ENCODE peak calls at places on chromosomes 2 and 18, in five cellular contexts. T is A549, W is endothelial cell, Z is cerebellar cortex, J is GM13976. G is an unnamed sample.

GRCh38 chr2:215699698-215700407 is 264.0 kb upstream of the FN1 start:
- DNase-seq in W (no peak), J (no peak), T (no peak), Z (no peak), G (no peak)

GRCh38 chr2:10223471-10223870 is 79.2 kb upstream of the HPCAL1 start:
- DNase-seq in Z (no peak), W (no peak), J (no peak), T (no peak), G (no peak)

GRCh38 chr2:140242889-140243288 is 1462.7 kb upstream of the NXPH2 start:
- DNase-seq in J (no peak), W (no peak), T (peak; percentile 1), Z (no peak), G (no peak)

GRCh38 chr2:99085400-99085799 is 56.1 kb upstream of the C2orf15 start:
- DNase-seq in W (no peak), J (no peak), T (peak; percentile 36), Z (no peak), G (no peak)

GRCh38 chr18:13551305-13551603 is 175.1 kb downstream of the FAM210A start:
- DNase-seq in T (no peak), W (no peak), Z (no peak), J (no peak), G (no peak)

GRCh38 chr2:216635701-216636541 is 2.7 kb downstream of the IGFBP2 start:
- DNase-seq in J (no peak), T (no peak), Z (no peak), W (peak; percentile 70), G (no peak)

GRCh38 chr2:222722327-222722946 is 51.0 kb downstream of the MOGAT1 start:
- DNase-seq in J (peak; percentile 68), W (no peak), T (no peak), Z (no peak), G (no peak)

GRCh38 chr18:45412577-45412976 is 202.7 kb upstream of the SLC14A2 start:
- DNase-seq in J (no peak), Z (no peak), T (no peak), W (no peak), G (no peak)

GRCh38 chr2:46259782-46260178 is 37.4 kb upstream of the EPAS1 start:
- DNase-seq in W (no peak), Z (no peak), T (no peak), J (no peak), G (no peak)

GRCh38 chr2:1990724-1991123 is 246.4 kb upstream of the PXDN start:
- DNase-seq in T (peak; percentile 11), W (no peak), Z (peak; percentile 81), J (no peak), G (no peak)

GRCh38 chr2:45578056-45578843 is 32.8 kb downstream of the SRBD1 start:
- DNase-seq in J (no peak), Z (peak; percentile 11), W (peak; percentile 34), T (peak; percentile 47), G (no peak)

GRCh38 chr2:30316408-30316807 is 85.1 kb downstream of the LBH start:
- DNase-seq in J (no peak), Z (no peak), T (no peak), W (no peak), G (no peak)

GRCh38 chr18:8705941-8706544 is 687 bp downstream of the MTCL1 start:
- DNase-seq in Z (no peak), T (no peak), W (peak; percentile 21), J (peak; percentile 43), G (peak; percentile 5)

GRCh38 chr2:109188485-109188868 is 59.5 kb downstream of the SH3RF3 start:
- DNase-seq in W (no peak), J (no peak), T (no peak), Z (no peak), G (no peak)

GRCh38 chr2:164967781-164968228 is 12.5 kb upstream of the SLC38A11 start:
- DNase-seq in J (no peak), Z (no peak), W (no peak), T (peak; percentile 57), G (no peak)

GRCh38 chr2:224780814-224781213 is 64.6 kb upstream of the CCDC195 start:
- DNase-seq in Z (no peak), T (no peak), J (no peak), W (no peak), G (no peak)

GRCh38 chr2:127609031-127609751 is 36.8 kb upstream of the GPR17 start:
- DNase-seq in T (no peak), Z (no peak), W (no peak), J (no peak), G (no peak)

GRCh38 chr2:36427790-36428243 is 72.2 kb downstream of the CRIM1 start:
- DNase-seq in Z (no peak), T (peak; percentile 53), J (no peak), W (no peak), G (no peak)

GRCh38 chr2:73896362-73897239 is 3.8 kb downstream of the ACTG2 start:
- DNase-seq in W (no peak), Z (no peak), T (no peak), J (peak; percentile 51), G (peak; percentile 54)

GRCh38 chr2:53708988-53709387 is 58.6 kb upstream of the CHAC2 start:
- DNase-seq in Z (no peak), J (no peak), T (no peak), W (no peak), G (no peak)

GRCh38 chr2:119873350-119874013 is 113.8 kb downstream of the PTPN4 start:
- DNase-seq in T (no peak), Z (no peak), J (no peak), W (no peak), G (no peak)

GRCh38 chr2:5940596-5941535 is 248.7 kb downstream of the SOX11 start:
- DNase-seq in J (no peak), Z (peak; percentile 13), T (no peak), W (no peak), G (no peak)

GRCh38 chr2:149597050-149598013 is 9.8 kb upstream of the MMADHC start:
- DNase-seq in T (peak; percentile 83), J (peak; percentile 39), Z (peak; percentile 90), W (peak; percentile 47), G (peak; percentile 34)

GRCh38 chr2:37635359-37636208 is 35.9 kb downstream of the CDC42EP3 start:
- DNase-seq in T (no peak), W (no peak), J (no peak), Z (no peak), G (peak; percentile 87)

GRCh38 chr2:152354069-152354755 is 19.2 kb downstream of the FMNL2 start:
- DNase-seq in W (no peak), T (no peak), Z (no peak), J (no peak), G (no peak)

GRCh38 chr2:230879891-230880290 is 15.1 kb downstream of the ITM2C start:
- DNase-seq in T (no peak), Z (no peak), W (no peak), J (no peak), G (no peak)

GRCh38 chr2:162091325-162092007 is 17.5 kb upstream of the DPP4 start:
- DNase-seq in T (peak; percentile 33), W (no peak), Z (no peak), J (no peak), G (no peak)

GRCh38 chr2:154402138-154402714 is 296.3 kb upstream of the KCNJ3 start:
- DNase-seq in T (peak; percentile 45), Z (peak; percentile 31), W (no peak), J (no peak), G (no peak)

GRCh38 chr2:219178377-219179175 is 501 bp downstream of the RETREG2 start:
- DNase-seq in Z (peak; percentile 20), J (peak; percentile 60), T (peak; percentile 24), W (peak; percentile 54), G (no peak)

GRCh38 chr18:55787674-55788073 is 199.7 kb upstream of the TCF4 start:
- DNase-seq in Z (no peak), J (no peak), W (no peak), T (no peak), G (no peak)

GRCh38 chr2:197078535-197078934 is 152.0 kb upstream of the PGAP1 start:
- DNase-seq in J (no peak), W (no peak), T (no peak), Z (no peak), G (no peak)

GRCh38 chr18:31880186-31880898 is 62.6 kb downstream of the TRAPPC8 start:
- DNase-seq in W (no peak), T (no peak), J (no peak), Z (no peak), G (no peak)

GRCh38 chr2:175366814-175367213 is 185.3 kb upstream of the ATP5MC3 start:
- DNase-seq in W (peak; percentile 60), J (peak; percentile 13), Z (peak; percentile 25), T (peak; percentile 47), G (no peak)

GRCh38 chr2:106065268-106065982 is 128.7 kb downstream of the UXS1 start:
- DNase-seq in J (no peak), Z (no peak), W (peak; percentile 10), T (no peak), G (no peak)

GRCh38 chr2:178136321-178137025 is 24.2 kb downstream of the RBM45 start:
- DNase-seq in J (no peak), Z (no peak), W (no peak), T (no peak), G (no peak)

GRCh38 chr2:47437287-47437686 is 34.3 kb downstream of the MSH2 start:
- DNase-seq in J (peak; percentile 24), T (peak; percentile 51), W (no peak), Z (peak; percentile 77), G (no peak)

GRCh38 chr2:94890234-94890633 is 19.0 kb downstream of the TEKT4 start:
- DNase-seq in J (no peak), Z (no peak), T (no peak), W (no peak), G (no peak)

GRCh38 chr18:59220784-59221765 is 1.1 kb downstream of the GRP start:
- DNase-seq in J (peak; percentile 26), W (peak; percentile 14), Z (no peak), T (no peak), G (no peak)

G was measured in CD8-positive, alpha-beta memory T cell.